ENCODE peak calls at places on chromosomes 1 and 21, in nine cellular contexts. Q, A, K, E, S, O, H, X and B are unnamed samples.

GRCh38 chr1:164693564-164694359 is 134.8 kb downstream of the PBX1 start:
- DNase-seq in Q (no peak), A (no peak), K (no peak), E (peak; percentile 36), S (no peak), O (no peak), H (no peak), X (no peak), B (no peak)

GRCh38 chr21:16419188-16419874 is 689.5 kb downstream of the USP25 start:
- DNase-seq in Q (peak; percentile 81), A (peak; percentile 97), K (peak; percentile 91), E (peak; percentile 89), S (peak; percentile 63), O (peak; percentile 97), H (no peak), X (peak; percentile 27), B (no peak)

GRCh38 chr1:206540044-206540758 is 32.9 kb downstream of the RASSF5 start:
- DNase-seq in Q (peak; percentile 82), A (peak; percentile 51), K (no peak), E (peak; percentile 93), S (no peak), O (no peak), H (no peak), X (no peak), B (no peak)

GRCh38 chr1:175845371-175845770 is 102.0 kb upstream of the TNR start:
- DNase-seq in Q (no peak), A (no peak), K (no peak), E (no peak), S (no peak), O (no peak), H (no peak), X (no peak), B (no peak)

GRCh38 chr1:183590225-183591191 is at the start of gene NCF2:
- DNase-seq in Q (peak; percentile 66), A (no peak), K (no peak), E (no peak), S (no peak), O (peak; percentile 29), H (no peak), X (no peak), B (no peak)

GRCh38 chr1:160846281-160846680 is 16.4 kb downstream of the CD244 start:
- DNase-seq in Q (no peak), A (no peak), K (no peak), E (no peak), S (no peak), O (no peak), H (no peak), X (no peak), B (no peak)

GRCh38 chr1:21436488-21437340 is 3.2 kb upstream of the NBPF3 start:
- DNase-seq in Q (no peak), A (no peak), K (no peak), E (peak; percentile 21), S (no peak), O (no peak), H (no peak), X (peak; percentile 13), B (no peak)

GRCh38 chr1:206575165-206575893 is 36.9 kb downstream of the EIF2D start:
- DNase-seq in Q (peak; percentile 73), A (peak; percentile 98), K (peak; percentile 23), E (no peak), S (peak; percentile 73), O (peak; percentile 94), H (no peak), X (peak; percentile 58), B (no peak)

GRCh38 chr1:143720087-143721023 is 251.4 kb downstream of the FAM72C start:
- DNase-seq in Q (no peak), A (peak; percentile 21), K (no peak), E (peak; percentile 33), S (no peak), O (no peak), H (no peak), X (no peak), B (no peak)

GRCh38 chr1:238951809-238952208 is 434.6 kb upstream of the CHRM3 start:
- DNase-seq in Q (no peak), A (peak; percentile 40), K (peak; percentile 53), E (peak; percentile 6), S (no peak), O (peak; percentile 57), H (no peak), X (peak; percentile 48), B (peak; percentile 31)

GRCh38 chr1:14516974-14517812 is 81.3 kb upstream of the KAZN start:
- DNase-seq in Q (no peak), A (peak; percentile 96), K (peak; percentile 59), E (no peak), S (peak; percentile 45), O (peak; percentile 57), H (peak; percentile 20), X (no peak), B (peak; percentile 45)

GRCh38 chr21:9839011-9839661 is 682.2 kb upstream of the TPTE start:
- DNase-seq in Q (peak; percentile 41), A (no peak), K (no peak), E (no peak), S (no peak), O (no peak), H (no peak), X (no peak), B (no peak)

GRCh38 chr1:51926171-51926812 is 47.8 kb upstream of the NRDC start:
- DNase-seq in Q (no peak), A (peak; percentile 61), K (no peak), E (no peak), S (no peak), O (peak; percentile 82), H (no peak), X (no peak), B (no peak)

GRCh38 chr1:46179138-46180081 is 3.1 kb upstream of the P3R3URF start:
- DNase-seq in Q (peak; percentile 78), A (peak; percentile 88), K (peak; percentile 80), E (peak; percentile 65), S (peak; percentile 73), O (peak; percentile 91), H (no peak), X (peak; percentile 89), B (no peak)

GRCh38 chr1:64470670-64471217 is 815 bp downstream of the CACHD1 start:
- DNase-seq in Q (peak; percentile 35), A (peak; percentile 18), K (no peak), E (peak; percentile 17), S (no peak), O (peak; percentile 13), H (no peak), X (peak; percentile 65), B (no peak)

GRCh38 chr1:224087358-224087757 is 26.6 kb upstream of the FBXO28 start:
- DNase-seq in Q (no peak), A (no peak), K (no peak), E (no peak), S (no peak), O (no peak), H (no peak), X (no peak), B (no peak)

GRCh38 chr1:64474639-64475038 is 4.7 kb downstream of the CACHD1 start:
- DNase-seq in Q (peak; percentile 74), A (peak; percentile 47), K (no peak), E (peak; percentile 69), S (no peak), O (no peak), H (no peak), X (no peak), B (no peak)

GRCh38 chr1:40944326-40944725 is 35.2 kb upstream of the CTPS1 start:
- DNase-seq in Q (no peak), A (peak; percentile 96), K (peak; percentile 26), E (peak; percentile 31), S (peak; percentile 76), O (peak; percentile 99), H (peak; percentile 44), X (no peak), B (peak; percentile 51)

GRCh38 chr1:230266456-230266855 is 159.7 kb downstream of the PGBD5 start:
- DNase-seq in Q (no peak), A (no peak), K (no peak), E (no peak), S (no peak), O (no peak), H (no peak), X (no peak), B (no peak)

DNA sequence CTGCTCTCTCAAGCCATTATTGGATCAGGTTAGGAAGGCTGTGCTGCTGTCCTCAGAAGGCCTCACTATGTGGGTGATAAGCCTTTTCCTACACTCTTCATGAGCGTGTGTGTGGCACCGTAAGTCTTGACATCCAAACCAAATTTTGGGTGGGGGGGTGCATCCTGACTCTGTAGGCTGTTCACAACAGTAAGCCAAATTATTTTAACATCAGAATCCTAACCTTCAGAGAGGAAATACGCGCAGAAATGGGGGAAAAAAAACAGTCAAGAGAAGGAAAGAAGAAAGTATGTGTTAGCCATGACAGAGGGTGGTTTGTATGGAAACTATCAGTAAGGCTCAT is 21.0 kb downstream of the STPG1 start:
- DNase-seq in Q (no peak), A (no peak), K (no peak), E (no peak), S (no peak), O (no peak), H (no peak), X (no peak), B (no peak)
- TF ChIP-seq CTCF in Q (no peak), A (no peak), K (no peak), E (peak; percentile 1), S (no peak), O (no peak), H (no peak), X (no peak), B (no peak)

GRCh38 chr21:30620522-30620921 is at the start of gene KRTAP20-4:
- DNase-seq in Q (no peak), A (no peak), K (no peak), E (no peak), S (no peak), O (no peak), H (no peak), X (no peak), B (no peak)
- H3K4me3 ChIP-seq in Q (no peak within 1 kb of the TSS), A (no peak within 1 kb of the TSS), K (no peak within 1 kb of the TSS), E (no peak within 1 kb of the TSS), S (no peak within 1 kb of the TSS), O (no peak within 1 kb of the TSS), H (no peak within 1 kb of the TSS), X (no peak within 1 kb of the TSS), B (no peak within 1 kb of the TSS)

GRCh38 chr1:8512504-8512903 is 194.6 kb downstream of the SLC45A1 start:
- DNase-seq in Q (no peak), A (no peak), K (no peak), E (no peak), S (no peak), O (no peak), H (no peak), X (no peak), B (no peak)
- TF ChIP-seq CTCF in Q (no peak), A (no peak), K (no peak), E (no peak), S (no peak), O (no peak), H (no peak), X (no peak), B (no peak)

DNA sequence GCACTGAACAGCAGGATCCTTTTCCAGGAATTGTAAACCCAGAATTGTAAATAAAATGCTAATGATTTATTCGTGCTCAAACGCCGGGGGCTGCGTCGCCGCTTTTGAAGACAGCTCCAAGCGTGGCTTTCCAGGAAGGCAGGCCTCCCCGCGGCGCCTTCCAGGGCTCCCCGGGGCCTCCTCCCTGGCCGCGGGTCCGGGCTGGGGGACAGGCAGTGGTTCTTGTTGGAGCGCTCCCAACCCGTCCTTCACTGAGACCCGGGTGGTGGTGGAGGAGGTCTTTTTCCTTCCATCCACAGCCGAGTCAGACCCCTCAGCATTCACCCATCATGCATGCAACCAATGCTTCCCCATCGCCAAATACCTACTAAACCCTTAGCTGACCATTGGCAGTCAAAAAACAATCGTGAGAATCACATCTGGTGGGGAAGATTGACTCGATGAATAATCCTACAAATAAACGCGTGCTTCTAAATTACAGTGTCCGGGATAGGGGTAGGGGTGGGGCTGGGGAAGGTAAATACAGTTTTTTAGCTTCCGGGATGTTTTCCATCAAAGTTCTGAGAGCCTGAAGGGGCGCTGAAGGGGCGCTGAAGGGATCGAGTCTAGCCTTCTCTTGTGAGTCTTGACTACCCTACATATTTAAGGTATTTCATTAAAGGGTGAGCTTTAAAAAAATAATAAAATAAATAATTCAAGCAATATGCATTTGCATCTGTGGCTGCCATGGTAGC is 40.7 kb downstream of the RRAGC start:
- DNase-seq in Q (no peak), A (no peak), K (no peak), E (no peak), S (no peak), O (no peak), H (no peak), X (no peak), B (no peak)
- H3K4me3 ChIP-seq in Q (no peak overlapping the region), A (no peak overlapping the region), K (peak overlapping the region; percentile 24), E (peak overlapping the region; percentile 29), S (no peak overlapping the region), O (no peak overlapping the region), H (no peak overlapping the region), X (peak overlapping the region; percentile 44), B (no peak overlapping the region)